ENCODE peak calls at places on chromosomes 5 and 9, in five cellular contexts. K, X, B, V and U are unnamed samples.

GRCh38 chr5:60262576-60263295 is 369.2 kb upstream of the PDE4D start:
- DNase-seq in K (no peak), V (no peak), B (no peak), X (no peak), U (no peak)

GRCh38 chr9:111959468-111959941 is 62.9 kb downstream of the UGCG start:
- DNase-seq in K (peak), B (peak), X (peak), V (peak), U (peak)

GRCh38 chr5:137101544-137101943 is 397.6 kb downstream of the SPOCK1 start:
- DNase-seq in B (peak), V (peak), X (no peak), K (no peak), U (peak)

GRCh38 chr9:32918628-32919027 is 82.8 kb downstream of the APTX start:
- DNase-seq in X (no peak), K (no peak), V (no peak), B (no peak), U (no peak)

GRCh38 chr5:142699105-142699720 is 13.3 kb upstream of the FGF1 start:
- DNase-seq in V (peak), X (peak), K (peak), B (peak), U (peak)

GRCh38 chr5:138033275-138033808 is 463 bp upstream of the FAM13B start:
- DNase-seq in X (no peak), B (no peak), V (peak), K (no peak), U (no peak)

GRCh38 chr5:23139338-23140171 is 286.4 kb upstream of the CDH12 start:
- DNase-seq in B (no peak), K (peak), V (no peak), X (no peak), U (no peak)

GRCh38 chr9:127314911-127315310 is 50.3 kb downstream of the GARNL3 start:
- DNase-seq in X (no peak), K (no peak), B (no peak), V (no peak), U (no peak)

GRCh38 chr9:116124472-116125040 is 29.0 kb upstream of the PAPPA start:
- DNase-seq in K (no peak), X (peak), V (no peak), B (peak), U (peak)

GRCh38 chr5:73266925-73267775 is 94.2 kb downstream of the TMEM174 start:
- DNase-seq in B (peak), X (no peak), V (peak), K (no peak), U (no peak)

GRCh38 chr9:127683723-127684122 is 23.1 kb upstream of the CFAP157 start:
- DNase-seq in X (peak), B (peak), K (peak), V (peak), U (peak)

GRCh38 chr5:854217-854616 is 3.4 kb upstream of the ZDHHC11 start:
- DNase-seq in B (no peak), X (no peak), K (no peak), V (no peak), U (no peak)

GRCh38 chr5:57779383-57780223 is 297.0 kb upstream of the ACTBL2 start:
- DNase-seq in X (peak), V (peak), K (peak), B (peak), U (peak)

GRCh38 chr5:92330365-92330764 is 947.2 kb upstream of the ARRDC3 start:
- DNase-seq in X (no peak), B (no peak), V (no peak), K (no peak), U (no peak)

GRCh38 chr9:114238919-114239879 is 83.7 kb upstream of the ORM1 start:
- DNase-seq in K (peak), B (peak), V (peak), X (peak), U (peak)

GRCh38 chr9:88741335-88741734 is 206.4 kb downstream of the NXNL2 start:
- DNase-seq in X (no peak), B (no peak), K (no peak), V (no peak), U (no peak)

GRCh38 chr9:3708751-3709150 is 182.9 kb upstream of the RFX3 start:
- DNase-seq in V (peak), K (no peak), B (peak), X (no peak), U (peak)

GRCh38 chr9:136050706-136051567 is 44.2 kb downstream of the NACC2 start:
- DNase-seq in K (peak), V (peak), X (no peak), B (no peak), U (no peak)

GRCh38 chr5:74075496-74075895 is 449.5 kb downstream of the ARHGEF28 start:
- DNase-seq in B (no peak), V (no peak), K (no peak), X (no peak), U (no peak)

GRCh38 chr5:168991311-168991710 is 309.6 kb downstream of the SLIT3 start:
- DNase-seq in B (no peak), K (no peak), V (no peak), X (no peak), U (no peak)

GRCh38 chr5:11777096-11777495 is 127.2 kb downstream of the CTNND2 start:
- DNase-seq in B (no peak), K (no peak), V (no peak), X (no peak), U (no peak)

GRCh38 chr9:129006328-129007034 is 21.6 kb downstream of the SH3GLB2 start:
- DNase-seq in B (peak), V (peak), K (peak), X (peak), U (peak)

GRCh38 chr9:93088656-93089015 is 7.4 kb upstream of the CARD19 start:
- DNase-seq in X (no peak), K (no peak), V (no peak), B (no peak), U (no peak)

GRCh38 chr5:9716838-9717281 is 86.7 kb upstream of the TAS2R1 start:
- DNase-seq in B (peak), X (peak), K (no peak), V (peak), U (peak)

GRCh38 chr9:306907-307306 is 92.2 kb downstream of the DOCK8 start:
- DNase-seq in K (no peak), V (no peak), B (no peak), X (no peak), U (no peak)

GRCh38 chr5:159017787-159018186 is 81.9 kb downstream of the EBF1 start:
- DNase-seq in K (peak), B (peak), X (peak), V (peak), U (peak)

GRCh38 chr9:91119147-91119546 is 242.6 kb downstream of the AUH start:
- DNase-seq in V (peak), B (peak), K (no peak), X (peak), U (peak)

GRCh38 chr9:92807031-92807756 is 42.6 kb upstream of the BICD2 start:
- DNase-seq in X (no peak), B (no peak), V (no peak), K (no peak), U (peak)

GRCh38 chr5:154384480-154385235 is 61.1 kb upstream of the SAP30L start:
- DNase-seq in K (no peak), B (no peak), X (no peak), V (no peak), U (no peak)

GRCh38 chr5:110842948-110843347 is 104.1 kb downstream of the SLC25A46 start:
- DNase-seq in B (no peak), V (no peak), X (no peak), K (no peak), U (no peak)

GRCh38 chr5:63959177-63959982 is 2.9 kb downstream of the HTR1A start:
- DNase-seq in V (no peak), B (no peak), X (no peak), K (peak), U (no peak)

GRCh38 chr9:96484521-96484931 is 34.6 kb downstream of the HABP4 start:
- DNase-seq in K (no peak), V (peak), X (no peak), B (peak), U (no peak)

GRCh38 chr5:123441408-123441807 is 18.2 kb upstream of the CEP120 start:
- DNase-seq in X (no peak), V (no peak), B (no peak), K (no peak), U (peak)

GRCh38 chr9:120610975-120611689 is 31.2 kb upstream of the CDK5RAP2 start:
- DNase-seq in B (peak), K (no peak), X (no peak), V (no peak), U (no peak)

GRCh38 chr9:69822091-69822750 is 1.6 kb downstream of the CFAP95 start:
- DNase-seq in K (no peak), X (no peak), V (peak), B (peak), U (peak)
- TF ChIP-seq CTCF in K (no peak), X (no peak), V (peak), B (no peak), U (no peak)

GRCh38 chr9:14301582-14301981 is 12.4 kb downstream of the NFIB start:
- DNase-seq in B (no peak), K (no peak), X (no peak), V (no peak), U (no peak)

GRCh38 chr9:14302405-14302804 is 11.5 kb downstream of the NFIB start:
- DNase-seq in V (peak), K (no peak), B (no peak), X (no peak), U (no peak)

GRCh38 chr9:14304242-14304641 is 9.7 kb downstream of the NFIB start:
- DNase-seq in V (no peak), B (no peak), K (no peak), X (no peak), U (no peak)

GRCh38 chr9:14303110-14303509 is 10.8 kb downstream of the NFIB start:
- DNase-seq in V (no peak), X (no peak), K (no peak), B (no peak), U (no peak)

GRCh38 chr9:14303526-14303925 is 10.4 kb downstream of the NFIB start:
- DNase-seq in V (no peak), B (no peak), X (no peak), K (no peak), U (no peak)
- H3K4me3 ChIP-seq in V (no peak), B (no peak), X (no peak), K (no peak), U (no peak)

GRCh38 chr5:1944408-1944807 is 61.7 kb upstream of the IRX4 start:
- DNase-seq in V (no peak), B (no peak), X (no peak), K (no peak), U (no peak)
- TF ChIP-seq CTCF in V (no peak), B (no peak), X (no peak), K (no peak), U (no peak)

DNA sequence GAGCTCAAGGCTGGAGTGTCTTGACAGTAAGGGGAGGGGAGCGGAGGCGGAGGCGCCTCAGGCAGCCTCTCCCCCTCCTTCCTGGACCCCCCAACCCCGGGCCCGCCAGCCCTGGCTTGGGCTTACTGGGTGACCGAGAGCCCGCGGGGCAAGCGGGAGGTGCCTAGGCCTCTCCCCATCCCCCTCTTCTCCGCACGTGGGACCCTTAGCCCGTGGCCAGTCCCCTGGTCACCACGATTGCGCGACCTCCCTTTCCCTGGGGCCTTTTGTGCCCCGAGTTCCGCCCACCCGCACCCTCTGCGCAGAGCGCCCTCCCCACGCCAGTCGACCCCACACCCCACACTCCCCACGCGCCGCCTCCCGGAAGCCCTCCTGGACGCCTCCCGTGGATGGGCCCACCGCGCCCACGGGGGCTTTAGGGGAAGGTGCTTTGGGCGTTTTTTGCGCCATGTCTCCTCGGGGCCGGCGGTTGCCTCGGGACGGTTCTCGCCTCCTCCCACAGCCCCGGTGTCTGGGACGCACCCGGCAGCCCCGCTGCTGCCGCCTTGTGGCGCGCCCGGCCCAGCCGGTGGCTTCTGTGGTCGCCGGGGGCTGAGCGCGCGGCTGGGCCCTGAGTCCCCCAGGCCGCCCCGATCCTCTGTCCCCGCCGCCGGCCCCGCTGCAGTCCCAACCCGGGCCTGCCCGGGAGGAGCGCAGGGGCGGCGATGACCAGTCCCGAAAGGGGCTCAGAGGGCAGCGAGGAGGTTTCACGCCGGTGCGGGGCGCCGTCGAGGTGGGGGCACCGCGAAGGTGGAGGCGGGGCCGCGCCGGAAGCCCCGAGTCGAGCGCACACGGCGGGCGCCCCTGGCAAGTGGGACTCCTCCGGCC is 3.2 kb downstream of the TOR4A start:
- DNase-seq in X (no peak), V (no peak), K (peak), B (peak), U (no peak)
- H3K4me3 ChIP-seq in X (peak), V (no peak), K (no peak), B (no peak), U (no peak)

GRCh38 chr5:127562252-127562651 is 44.8 kb downstream of the PRRC1 start:
- DNase-seq in B (no peak), X (no peak), K (peak), V (peak), U (peak)
- TF ChIP-seq CTCF in B (peak), X (peak), K (peak), V (peak), U (no peak)